ENCODE peak calls at places on chromosomes 13 and 19, in five cellular contexts. J is BE2C; G is CD8-positive, alpha-beta T cell; B is Karpas-422; I is astrocyte. C is an unnamed sample. For H3K9me3, the result is how much of the 10 kb centered on the place peaks cover.

GRCh38 chr13:57632276-57633140 is 964 bp downstream of the PCDH17 start:
- DNase-seq in J (peak), G (no peak), B (no peak), I (peak), C (no peak)

GRCh38 chr13:104577029-104577820 is 1511.0 kb upstream of the SLC10A2 start:
- DNase-seq in J (no peak), G (no peak), B (no peak), I (peak), C (no peak)

GRCh38 chr13:27770809-27771208 is 21.5 kb upstream of the GSX1 start:
- DNase-seq in J (no peak), G (no peak), B (peak), I (no peak), C (no peak)

GRCh38 chr19:18386543-18387251 is 739 bp downstream of the GDF15 start:
- DNase-seq in J (no peak), G (no peak), B (no peak), I (no peak), C (no peak)

GRCh38 chr13:100650321-100650720 is 24.3 kb downstream of the TMTC4 start:
- DNase-seq in J (no peak), G (no peak), B (no peak), I (no peak), C (no peak)

GRCh38 chr19:47446534-47447469 is 24.9 kb downstream of the SLC8A2 start:
- DNase-seq in J (peak), G (no peak), B (no peak), I (no peak), C (no peak)

GRCh38 chr13:90889906-90890305 is 457.6 kb upstream of the MIR17HG start:
- DNase-seq in J (no peak), G (no peak), B (no peak), I (no peak), C (no peak)

GRCh38 chr13:108921238-108921637 is 291.8 kb downstream of the MYO16 start:
- DNase-seq in J (no peak), G (no peak), B (no peak), I (no peak), C (no peak)

GRCh38 chr13:57862879-57863278 is 231.3 kb downstream of the PCDH17 start:
- DNase-seq in J (no peak), G (no peak), B (no peak), I (no peak), C (no peak)

GRCh38 chr19:7018828-7019227 is 2.4 kb downstream of the MBD3L2B start:
- DNase-seq in J (no peak), G (no peak), B (no peak), I (no peak), C (peak)

GRCh38 chr19:7010722-7011593 is 10.3 kb downstream of the MBD3L2B start:
- DNase-seq in J (peak), G (no peak), B (no peak), I (no peak), C (no peak)

GRCh38 chr19:7007859-7008258 is 13.4 kb downstream of the MBD3L2B start:
- DNase-seq in J (no peak), G (no peak), B (no peak), I (no peak), C (no peak)

GRCh38 chr19:7013678-7014077 is 7.6 kb downstream of the MBD3L2B start:
- DNase-seq in J (no peak), G (no peak), B (no peak), I (no peak), C (no peak)
- H3K9me3 ChIP-seq in J (under half), G (under half), B (under half), I (under half), C (under half)

GRCh38 chr13:59038824-59039223 is 1124.9 kb downstream of the DIAPH3 start:
- DNase-seq in J (no peak), G (no peak), B (no peak), I (peak), C (no peak)

DNA sequence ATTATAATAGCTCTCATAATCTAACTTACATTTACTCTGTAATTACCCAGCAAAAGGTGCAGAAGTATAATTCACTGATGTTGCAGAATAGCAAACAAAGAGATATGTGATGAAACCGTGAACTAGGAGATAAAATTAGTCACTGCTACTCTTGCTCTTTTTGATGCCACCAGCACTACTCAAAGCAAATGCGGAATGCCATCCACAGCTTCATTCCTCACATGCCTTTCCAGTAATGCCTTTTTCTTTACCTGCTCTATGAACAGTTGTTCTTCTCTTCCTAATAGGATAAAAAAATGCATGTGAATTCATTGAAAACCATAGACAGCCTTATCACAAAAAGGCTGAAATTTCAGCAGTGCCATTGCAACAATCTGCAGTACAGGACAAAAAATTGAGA is 1129.5 kb downstream of the DIAPH3 start:
- DNase-seq in J (no peak), G (no peak), B (no peak), I (no peak), C (no peak)
- H3K9me3 ChIP-seq in J (under half), G (under half), B (under half), I (under half), C (under half)

DNA sequence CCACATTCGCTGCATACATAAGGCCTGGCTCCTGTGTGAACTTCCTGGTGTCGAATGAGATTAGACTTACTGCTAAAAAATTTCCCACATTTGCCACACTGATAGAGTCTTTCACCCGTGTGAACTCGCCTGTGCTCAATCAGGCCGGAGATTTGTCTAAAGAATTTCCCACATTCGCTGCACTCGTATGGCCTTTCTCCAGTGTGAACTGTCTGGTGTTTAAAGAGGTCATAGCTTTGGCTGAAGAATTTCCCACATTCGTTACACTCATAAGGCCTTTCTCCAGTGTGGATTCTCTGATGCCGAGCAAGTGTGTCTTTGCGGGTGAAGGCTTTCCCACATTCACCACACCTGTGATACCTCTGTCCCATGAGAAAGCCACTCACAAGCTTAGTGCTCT is 6.5 kb downstream of the ZNF671 start:
- DNase-seq in J (no peak), G (no peak), B (no peak), I (no peak), C (no peak)
- H3K9me3 ChIP-seq in J (under half), G (half or more), B (half or more), I (under half), C (under half)

GRCh38 chr19:16293133-16294085 is 31.2 kb upstream of the KLF2 start:
- DNase-seq in J (no peak), G (no peak), B (no peak), I (peak), C (peak)
- H3K9me3 ChIP-seq in J (under half), G (under half), B (under half), I (under half), C (under half)

GRCh38 chr19:27774337-27774736 is 1438.6 kb downstream of the UQCRFS1 start:
- DNase-seq in J (peak), G (no peak), B (peak), I (no peak), C (peak)
- H3K9me3 ChIP-seq in J (under half), G (under half), B (under half), I (under half), C (under half)

DNA sequence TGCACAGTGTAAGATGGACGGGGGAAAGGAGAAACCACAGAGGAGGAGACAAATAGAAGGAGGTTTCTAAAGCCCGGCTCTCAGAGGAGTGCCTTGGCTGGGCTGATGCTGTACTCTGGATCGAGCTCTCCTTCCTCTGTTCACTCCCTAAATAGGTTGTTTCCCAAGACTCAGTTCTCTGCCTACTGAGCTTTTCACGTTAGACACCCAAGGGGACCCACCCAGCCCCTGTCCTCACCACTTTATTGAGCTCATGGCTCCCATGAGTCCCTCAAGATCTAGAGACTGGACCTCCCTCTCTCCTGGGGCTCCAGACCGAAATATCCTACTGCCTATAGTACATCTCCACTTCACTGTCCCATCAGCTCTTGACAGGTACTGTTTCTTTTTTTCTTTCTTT is 38.1 kb upstream of the GPR183 start:
- DNase-seq in J (no peak), G (no peak), B (no peak), I (no peak), C (no peak)
- H3K9me3 ChIP-seq in J (under half), G (under half), B (under half), I (under half), C (under half)

DNA sequence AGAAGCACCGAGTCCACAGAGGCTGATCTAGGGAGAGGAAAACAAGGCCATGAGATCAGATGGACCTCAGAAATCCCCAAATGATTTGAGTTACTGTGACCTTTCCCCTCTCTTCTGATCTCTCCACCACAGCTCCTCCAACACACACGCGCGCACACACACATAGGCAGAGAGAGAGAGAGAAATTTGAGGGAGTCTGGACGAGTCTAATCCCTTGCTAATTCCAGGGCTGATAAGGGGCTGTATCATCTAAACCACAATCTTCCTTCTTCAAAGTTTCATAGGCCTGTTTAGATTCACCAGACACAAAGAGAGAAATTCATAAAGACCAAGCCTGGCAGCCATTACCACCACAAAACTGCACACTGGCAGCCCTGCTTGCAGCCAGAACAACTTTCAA is 8.6 kb downstream of the ZFP82 start:
- DNase-seq in J (no peak), G (no peak), B (no peak), I (peak), C (no peak)
- H3K9me3 ChIP-seq in J (under half), G (under half), B (under half), I (under half), C (under half)

DNA sequence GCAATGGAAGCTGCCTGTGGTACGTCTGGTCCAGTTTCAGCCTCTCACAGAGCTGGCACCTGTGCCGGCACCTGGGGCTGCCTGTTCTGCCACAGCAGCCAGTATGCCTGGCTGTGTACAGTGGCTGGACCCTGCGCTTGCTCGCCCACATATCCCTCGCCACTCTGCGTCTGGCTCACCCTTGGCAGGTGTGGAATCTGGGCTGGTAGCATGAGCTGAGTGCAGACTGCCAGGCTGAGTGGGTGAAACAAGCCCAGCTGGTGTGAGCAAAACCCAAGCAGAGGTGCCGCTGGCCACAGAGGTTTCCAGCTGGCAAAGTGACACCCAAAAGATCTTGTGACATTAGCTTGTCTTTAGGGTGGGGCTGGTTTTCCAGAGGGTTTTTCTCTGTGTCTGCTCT is 80.7 kb downstream of the ING1 start:
- DNase-seq in J (no peak), G (no peak), B (no peak), I (no peak), C (no peak)
- H3K9me3 ChIP-seq in J (under half), G (under half), B (under half), I (under half), C (under half)

GRCh38 chr19:20243629-20244028 is 76.6 kb downstream of the ZNF486 start:
- DNase-seq in J (no peak), G (no peak), B (no peak), I (no peak), C (no peak)

GRCh38 chr19:20247016-20247683 is 80.1 kb downstream of the ZNF486 start:
- DNase-seq in J (no peak), G (peak), B (peak), I (peak), C (no peak)

GRCh38 chr19:20250627-20251026 is 83.6 kb downstream of the ZNF486 start:
- DNase-seq in J (no peak), G (no peak), B (no peak), I (no peak), C (no peak)

GRCh38 chr19:20244356-20244755 is 77.3 kb downstream of the ZNF486 start:
- DNase-seq in J (no peak), G (no peak), B (no peak), I (no peak), C (no peak)

GRCh38 chr19:20245309-20245708 is 78.3 kb downstream of the ZNF486 start:
- DNase-seq in J (no peak), G (no peak), B (no peak), I (no peak), C (no peak)
- H3K9me3 ChIP-seq in J (under half), G (under half), B (under half), I (under half), C (under half)

GRCh38 chr19:51873097-51873496 is 14.7 kb downstream of the ZNF577 start:
- DNase-seq in J (no peak), G (no peak), B (no peak), I (no peak), C (no peak)
- H3K9me3 ChIP-seq in J (under half), G (half or more), B (half or more), I (under half), C (under half)